ENCODE peak calls at places on chromosomes 5 and 9, in four cellular contexts. One of them, this sample, is unnamed.

GRCh38 chr9:111955048-111955447 is 58.4 kb downstream of the UGCG start:
- DNase-seq in HCT116: no peak
- DNase-seq in GM12878: no peak
- DNase-seq in HepG2: no peak
- DNase-seq in this sample: no peak

GRCh38 chr5:133285583-133286021 is 233.8 kb downstream of the HSPA4 start:
- DNase-seq in GM12878: no peak
- DNase-seq in HepG2: no peak
- DNase-seq in HCT116: no peak
- DNase-seq in this sample: peak

GRCh38 chr5:74042559-74043357 is 416.8 kb downstream of the ARHGEF28 start:
- DNase-seq in GM12878: no peak
- DNase-seq in HCT116: no peak
- DNase-seq in HepG2: no peak
- DNase-seq in this sample: no peak

GRCh38 chr9:99823392-99824377 is 2.0 kb downstream of the NR4A3 start:
- DNase-seq in HCT116: no peak
- DNase-seq in GM12878: no peak
- DNase-seq in HepG2: no peak
- DNase-seq in this sample: no peak

GRCh38 chr9:96100385-96100978 is 201.5 kb downstream of the HSD17B3 start:
- DNase-seq in HepG2: no peak
- DNase-seq in GM12878: no peak
- DNase-seq in HCT116: no peak
- DNase-seq in this sample: no peak

GRCh38 chr9:109604036-109604600 is 106.0 kb upstream of the PTPN3 start:
- DNase-seq in HepG2: no peak
- DNase-seq in HCT116: no peak
- DNase-seq in GM12878: no peak
- DNase-seq in this sample: no peak

GRCh38 chr5:170757669-170758068 is 25.9 kb upstream of the GABRP start:
- DNase-seq in HCT116: no peak
- DNase-seq in GM12878: no peak
- DNase-seq in HepG2: no peak
- DNase-seq in this sample: no peak

GRCh38 chr9:4987996-4988421 is 2.9 kb downstream of the JAK2 start:
- DNase-seq in HCT116: peak
- DNase-seq in HepG2: peak
- DNase-seq in GM12878: peak
- DNase-seq in this sample: no peak

GRCh38 chr5:147085409-147085808 is 149.4 kb upstream of the STK32A start:
- DNase-seq in HCT116: no peak
- DNase-seq in GM12878: no peak
- DNase-seq in HepG2: no peak
- DNase-seq in this sample: no peak

GRCh38 chr9:2809692-2810423 is 34.0 kb downstream of the PUM3 start:
- DNase-seq in GM12878: no peak
- DNase-seq in HepG2: peak
- DNase-seq in HCT116: no peak
- DNase-seq in this sample: no peak

GRCh38 chr5:2698581-2698980 is 52.9 kb downstream of the IRX2 start:
- DNase-seq in GM12878: no peak
- DNase-seq in HCT116: no peak
- DNase-seq in HepG2: no peak
- DNase-seq in this sample: no peak

GRCh38 chr5:75363111-75363510 is 26.1 kb downstream of the HMGCR start:
- DNase-seq in GM12878: no peak
- DNase-seq in HepG2: no peak
- DNase-seq in HCT116: no peak
- DNase-seq in this sample: no peak

GRCh38 chr9:23851024-23851629 is 25.1 kb upstream of the ELAVL2 start:
- DNase-seq in GM12878: no peak
- DNase-seq in HCT116: no peak
- DNase-seq in HepG2: no peak
- DNase-seq in this sample: no peak

GRCh38 chr5:140869555-140869886 is 764 bp downstream of the PCDHA11 start:
- DNase-seq in GM12878: no peak
- DNase-seq in HepG2: no peak
- DNase-seq in HCT116: peak
- DNase-seq in this sample: peak

GRCh38 chr9:12185856-12186255 is 507.3 kb upstream of the TYRP1 start:
- DNase-seq in GM12878: no peak
- DNase-seq in HCT116: no peak
- DNase-seq in HepG2: no peak
- DNase-seq in this sample: no peak

GRCh38 chr9:87267701-87268100 is 230.0 kb upstream of the DAPK1 start:
- DNase-seq in HepG2: no peak
- DNase-seq in GM12878: no peak
- DNase-seq in HCT116: no peak
- DNase-seq in this sample: no peak

GRCh38 chr9:87269296-87269695 is 228.4 kb upstream of the DAPK1 start:
- DNase-seq in GM12878: no peak
- DNase-seq in HCT116: no peak
- DNase-seq in HepG2: no peak
- DNase-seq in this sample: no peak

GRCh38 chr9:87269777-87270176 is 227.9 kb upstream of the DAPK1 start:
- DNase-seq in HepG2: no peak
- DNase-seq in GM12878: no peak
- DNase-seq in HCT116: no peak
- DNase-seq in this sample: no peak

GRCh38 chr9:87266697-87267096 is 231.0 kb upstream of the DAPK1 start:
- DNase-seq in HCT116: no peak
- DNase-seq in HepG2: no peak
- DNase-seq in GM12878: no peak
- DNase-seq in this sample: no peak

GRCh38 chr9:87267251-87267679 is 230.4 kb upstream of the DAPK1 start:
- DNase-seq in HepG2: no peak
- DNase-seq in GM12878: no peak
- DNase-seq in HCT116: no peak
- DNase-seq in this sample: no peak
- TF ChIP-seq JUND in HepG2: no peak
- TF ChIP-seq JUND in GM12878: no peak
- TF ChIP-seq JUND in HCT116: no peak
- TF ChIP-seq JUND in this sample: no peak

GRCh38 chr5:110663525-110663924 is 62.9 kb downstream of the TMEM232 start:
- DNase-seq in HCT116: no peak
- DNase-seq in HepG2: no peak
- DNase-seq in GM12878: no peak
- DNase-seq in this sample: no peak
- TF ChIP-seq JUND in HCT116: no peak
- TF ChIP-seq JUND in HepG2: no peak
- TF ChIP-seq JUND in GM12878: no peak
- TF ChIP-seq JUND in this sample: no peak

GRCh38 chr9:36250079-36250478 is 8.2 kb downstream of the GNE start:
- DNase-seq in HCT116: no peak
- DNase-seq in HepG2: no peak
- DNase-seq in GM12878: no peak
- DNase-seq in this sample: no peak
- TF ChIP-seq JUND in HCT116: no peak
- TF ChIP-seq JUND in HepG2: no peak
- TF ChIP-seq JUND in GM12878: no peak
- TF ChIP-seq JUND in this sample: no peak

DNA sequence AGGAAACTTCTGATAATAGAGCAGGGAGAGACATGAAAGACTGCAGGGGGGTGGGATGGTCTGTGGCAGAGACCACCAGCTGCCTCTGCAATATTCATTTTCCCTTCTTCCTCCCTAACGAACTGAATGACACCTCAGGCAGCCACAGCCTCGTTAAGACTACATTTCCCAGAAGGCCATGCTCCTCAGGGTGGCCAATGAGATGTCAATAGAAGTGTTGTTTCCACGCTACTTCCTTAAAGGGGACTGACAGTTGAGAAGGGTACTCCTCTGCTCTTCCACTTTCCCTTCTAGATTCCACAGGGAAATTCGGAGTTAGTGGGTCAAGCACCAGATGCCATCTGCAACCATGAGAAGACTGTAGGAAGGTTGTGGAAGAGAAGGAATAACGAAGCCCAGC is 52.0 kb upstream of the DAPK1 start:
- DNase-seq in HepG2: no peak
- DNase-seq in HCT116: peak
- DNase-seq in GM12878: peak
- DNase-seq in this sample: peak
- TF ChIP-seq JUND in HepG2: no peak
- TF ChIP-seq JUND in HCT116: no peak
- TF ChIP-seq JUND in GM12878: no peak
- TF ChIP-seq JUND in this sample: no peak

GRCh38 chr5:10488144-10488543 is 46.5 kb downstream of the ROPN1L start:
- DNase-seq in HepG2: no peak
- DNase-seq in GM12878: no peak
- DNase-seq in HCT116: no peak
- DNase-seq in this sample: no peak
- TF ChIP-seq JUND in HepG2: no peak
- TF ChIP-seq JUND in GM12878: no peak
- TF ChIP-seq JUND in HCT116: no peak
- TF ChIP-seq JUND in this sample: no peak

GRCh38 chr5:42306287-42306686 is 117.0 kb upstream of the GHR start:
- DNase-seq in HepG2: no peak
- DNase-seq in GM12878: no peak
- DNase-seq in HCT116: no peak
- DNase-seq in this sample: no peak

GRCh38 chr5:42315214-42315613 is 108.0 kb upstream of the GHR start:
- DNase-seq in HCT116: no peak
- DNase-seq in HepG2: no peak
- DNase-seq in GM12878: no peak
- DNase-seq in this sample: no peak

DNA sequence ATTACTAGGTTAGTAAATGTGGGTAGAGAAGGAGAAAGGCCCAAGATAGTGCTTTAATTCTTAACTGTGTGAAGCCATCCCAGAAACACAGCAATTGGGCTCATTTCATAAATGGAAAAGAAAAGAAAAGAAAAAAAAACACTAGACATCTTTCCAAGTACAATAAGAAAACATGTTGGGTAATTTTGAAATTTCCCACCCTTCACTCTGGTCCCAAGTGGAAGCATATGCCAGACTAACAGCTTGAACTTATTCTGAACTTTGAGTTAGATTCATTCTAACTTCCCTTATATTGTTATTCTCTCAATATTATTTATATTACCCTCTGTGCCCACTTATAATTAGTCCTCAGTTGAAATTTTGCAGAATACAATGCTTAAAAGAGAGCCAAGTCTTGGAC is 113.4 kb upstream of the GHR start:
- DNase-seq in HCT116: no peak
- DNase-seq in GM12878: no peak
- DNase-seq in HepG2: no peak
- DNase-seq in this sample: no peak
- TF ChIP-seq JUND in HCT116: no peak
- TF ChIP-seq JUND in GM12878: no peak
- TF ChIP-seq JUND in HepG2: no peak
- TF ChIP-seq JUND in this sample: no peak